ENCODE peak calls at places on chromosomes 5 and 9, in seven cellular contexts. R is A549, O is sigmoid colon, C is adrenal gland, B is HepG2, F is uterus, S is H54. E is an unnamed sample.

GRCh38 chr5:94778712-94779111 is 160.2 kb downstream of the SLF1 start:
- DNase-seq in R (no peak), O (no peak), C (no peak), B (no peak), F (no peak), S (no peak), E (no peak)

GRCh38 chr5:44875661-44876250 is 67.0 kb downstream of the MRPS30 start:
- DNase-seq in R (peak), O (no peak), C (no peak), B (peak), F (no peak), S (peak), E (no peak)

GRCh38 chr5:151082976-151083651 is 2.3 kb upstream of the TNIP1 start:
- DNase-seq in R (peak), O (no peak), C (no peak), B (no peak), F (no peak), S (no peak), E (no peak)

GRCh38 chr5:88897748-88898147 is 14.8 kb upstream of the MEF2C start:
- DNase-seq in R (no peak), O (no peak), C (no peak), B (no peak), F (no peak), S (no peak), E (no peak)

GRCh38 chr5:149073217-149073616 is 10.4 kb upstream of the SH3TC2 start:
- DNase-seq in R (peak), O (no peak), C (no peak), B (no peak), F (no peak), S (peak), E (no peak)

GRCh38 chr9:89654025-89654662 is 49.3 kb downstream of the GADD45G start:
- DNase-seq in R (no peak), O (peak), C (no peak), B (no peak), F (peak), S (no peak), E (peak)

GRCh38 chr5:149262315-149262714 is 9.3 kb upstream of the AFAP1L1 start:
- DNase-seq in R (no peak), O (no peak), C (no peak), B (no peak), F (no peak), S (no peak), E (no peak)

GRCh38 chr5:135100011-135100410 is 66.0 kb upstream of the PITX1 start:
- DNase-seq in R (no peak), O (no peak), C (no peak), B (no peak), F (no peak), S (no peak), E (peak)

GRCh38 chr5:154095819-154096380 is 57.1 kb downstream of the MFAP3 start:
- DNase-seq in R (no peak), O (no peak), C (no peak), B (no peak), F (no peak), S (no peak), E (no peak)
- TF ChIP-seq POLR2A in R (no peak), O (no peak), C (no peak), B (no peak), F (no peak), S (no peak), E (no peak)

DNA sequence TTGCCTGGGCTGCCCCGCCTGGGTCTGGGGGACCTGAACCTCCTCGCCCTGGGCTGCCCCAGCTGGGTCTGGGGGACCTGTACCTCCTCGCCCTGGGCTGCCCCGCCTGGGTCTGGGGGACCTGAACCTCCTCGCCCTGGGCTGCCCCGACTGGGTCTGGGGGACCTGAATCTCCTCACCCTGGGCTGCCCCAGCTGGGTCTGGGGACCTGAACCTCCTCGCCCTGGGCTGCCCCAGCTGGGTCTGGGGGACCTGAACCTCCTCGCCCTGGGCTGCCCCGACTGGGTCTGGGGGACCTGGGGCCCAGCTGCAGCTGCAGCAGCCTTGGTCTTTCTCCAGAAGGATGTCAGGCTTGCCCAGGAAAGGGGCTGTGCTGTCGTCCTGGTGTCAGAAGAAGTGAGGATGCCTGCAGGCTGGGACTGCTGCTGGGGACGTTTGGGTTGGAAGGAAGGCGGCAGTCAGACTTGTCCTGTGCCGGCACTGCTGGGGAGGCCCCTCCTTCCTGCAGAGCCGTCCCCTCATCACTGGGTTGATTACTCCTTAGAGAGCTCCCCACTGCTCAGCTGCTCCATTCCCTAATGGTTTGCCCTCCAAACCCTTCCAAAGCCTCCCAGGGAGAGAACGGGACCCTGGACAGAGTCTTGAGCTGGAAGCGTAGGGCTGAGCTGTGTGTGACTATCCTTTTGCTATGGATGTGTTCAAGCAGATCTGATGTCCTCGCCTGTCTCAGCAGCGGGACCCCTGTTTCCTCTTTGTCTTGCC is 8.7 kb upstream of the AJM1 start:
- DNase-seq in R (no peak), O (no peak), C (no peak), B (no peak), F (no peak), S (no peak), E (peak)
- TF ChIP-seq POLR2A in R (no peak), O (no peak), C (no peak), B (no peak), F (no peak), S (no peak), E (no peak)

GRCh38 chr5:75236322-75237316 is at the start of gene ANKRD31:
- DNase-seq in R (peak), O (peak), C (peak), B (peak), F (peak), S (no peak), E (peak)
- TF ChIP-seq POLR2A in R (peak), O (peak), C (peak), B (peak), F (peak), S (no peak), E (peak)

DNA sequence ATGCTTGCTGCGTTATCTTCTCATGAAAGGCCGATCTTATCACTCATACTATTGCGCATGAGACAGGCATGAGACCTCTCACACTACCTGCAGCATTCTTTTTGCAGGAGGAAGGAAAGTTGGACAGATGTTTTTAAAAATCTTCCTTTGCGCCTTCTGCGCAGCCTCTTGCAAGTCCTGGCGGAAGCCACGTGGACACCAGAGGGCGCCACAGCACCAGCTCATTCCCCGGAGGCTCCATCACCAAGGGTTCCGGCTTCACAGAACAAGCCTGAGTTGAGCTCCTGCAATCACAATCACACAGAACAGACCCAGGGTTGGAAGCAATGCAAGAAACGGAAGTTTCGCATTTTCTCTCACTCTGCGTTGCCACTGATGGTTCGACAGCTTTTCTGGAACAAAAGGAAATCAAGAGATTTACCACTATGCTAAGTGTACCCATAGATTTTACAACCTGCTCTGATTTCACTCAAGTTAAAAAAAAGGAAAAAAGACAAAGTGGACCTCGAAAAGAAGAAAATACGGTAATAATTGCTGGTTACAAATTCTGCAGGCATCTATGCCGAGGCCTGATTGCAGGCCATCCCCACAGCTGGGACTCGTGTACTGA is 304.8 kb upstream of the MSX2 start:
- DNase-seq in R (peak), O (peak), C (peak), B (peak), F (peak), S (peak), E (peak)
- TF ChIP-seq POLR2A in R (no peak), O (no peak), C (no peak), B (no peak), F (no peak), S (no peak), E (no peak)

DNA sequence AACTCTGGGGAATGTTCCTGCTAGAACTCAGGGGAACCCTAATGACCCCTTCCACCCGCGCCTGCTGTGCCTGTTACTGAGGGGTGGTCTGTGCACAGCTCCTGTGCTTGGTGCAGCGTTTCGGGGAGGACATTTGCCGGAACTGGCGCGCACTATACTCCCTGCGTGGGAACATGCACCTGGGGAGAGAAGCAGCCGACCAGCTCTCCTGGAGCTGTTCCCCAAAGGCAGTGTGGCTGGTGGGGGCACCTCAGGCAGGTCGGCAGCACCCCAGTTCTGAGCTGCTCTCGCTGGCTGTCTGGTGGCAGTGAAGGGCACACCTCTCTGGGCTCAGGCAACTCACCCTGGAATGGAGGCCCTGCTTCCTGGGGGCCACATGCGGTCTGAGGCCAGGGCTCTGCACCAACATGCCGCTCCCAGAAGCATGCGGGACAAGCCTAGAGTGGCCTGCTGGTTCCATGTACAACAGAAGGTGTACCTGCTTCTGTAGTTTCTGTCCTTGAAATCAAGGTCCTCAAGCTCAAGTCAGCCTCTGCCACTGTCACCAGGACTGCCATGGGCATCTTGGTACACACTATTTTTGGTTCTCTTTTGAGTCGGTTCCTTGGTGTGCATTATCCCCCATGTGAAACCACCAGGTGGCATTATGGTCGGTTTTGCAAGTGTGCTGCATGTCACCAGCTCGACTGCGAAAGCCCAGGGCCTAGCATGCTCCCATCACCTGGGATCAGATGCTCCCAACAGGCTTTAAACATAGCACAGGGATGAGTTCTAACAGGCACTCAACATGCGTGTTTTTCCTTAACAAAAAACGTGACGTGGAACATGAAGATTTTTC is 7.8 kb upstream of the MRNIP start:
- DNase-seq in R (peak), O (peak), C (no peak), B (no peak), F (no peak), S (no peak), E (no peak)
- TF ChIP-seq POLR2A in R (no peak), O (no peak), C (no peak), B (no peak), F (no peak), S (no peak), E (no peak)

DNA sequence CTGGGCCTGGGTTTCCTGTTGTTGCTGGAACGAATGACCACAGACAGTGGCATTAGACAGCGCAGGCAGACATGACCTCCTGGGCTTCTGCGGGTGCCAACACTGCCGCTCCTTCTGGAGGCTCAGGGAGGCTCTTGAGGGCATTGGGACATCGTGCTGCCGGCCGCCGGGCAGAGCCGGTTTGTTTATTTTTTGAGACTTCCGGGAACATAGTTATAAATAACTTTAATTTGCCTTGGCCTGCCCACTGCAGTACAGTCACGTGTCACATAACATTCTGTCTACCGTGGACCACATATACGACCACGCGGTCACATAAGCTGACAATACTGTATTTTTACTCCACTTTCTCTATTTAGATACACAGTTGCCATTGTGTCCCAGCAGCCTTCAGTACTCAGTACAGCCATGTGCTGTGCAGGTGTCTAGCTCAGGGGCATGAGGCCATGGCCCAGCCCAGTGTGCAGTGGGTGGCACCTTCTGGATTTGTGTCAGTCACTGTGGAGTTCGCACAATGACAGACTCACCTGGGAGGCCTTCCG is 8.2 kb upstream of the TOR4A start:
- DNase-seq in R (peak), O (peak), C (peak), B (no peak), F (no peak), S (no peak), E (peak)
- TF ChIP-seq POLR2A in R (no peak), O (no peak), C (no peak), B (no peak), F (no peak), S (no peak), E (no peak)

GRCh38 chr5:139660916-139661814 is 13.0 kb downstream of the CXXC5 start:
- DNase-seq in R (peak), O (peak), C (peak), B (no peak), F (peak), S (peak), E (peak)
- TF ChIP-seq POLR2A in R (no peak), O (no peak), C (no peak), B (no peak), F (peak), S (peak), E (no peak)

GRCh38 chr9:93093449-93094293 is 2.3 kb upstream of the CARD19 start:
- DNase-seq in R (no peak), O (peak), C (peak), B (no peak), F (no peak), S (no peak), E (peak)
- TF ChIP-seq POLR2A in R (no peak), O (no peak), C (no peak), B (no peak), F (no peak), S (no peak), E (no peak)

GRCh38 chr5:143208365-143208641 is 195.2 kb downstream of the NR3C1 start:
- DNase-seq in R (no peak), O (no peak), C (no peak), B (no peak), F (no peak), S (no peak), E (no peak)

GRCh38 chr5:143207058-143207457 is 196.4 kb downstream of the NR3C1 start:
- DNase-seq in R (no peak), O (no peak), C (no peak), B (no peak), F (no peak), S (no peak), E (no peak)

GRCh38 chr5:143206194-143207053 is 197.1 kb downstream of the NR3C1 start:
- DNase-seq in R (no peak), O (no peak), C (no peak), B (no peak), F (no peak), S (no peak), E (no peak)

GRCh38 chr5:143208781-143209510 is 194.5 kb downstream of the NR3C1 start:
- DNase-seq in R (peak), O (no peak), C (no peak), B (no peak), F (no peak), S (no peak), E (no peak)

DNA sequence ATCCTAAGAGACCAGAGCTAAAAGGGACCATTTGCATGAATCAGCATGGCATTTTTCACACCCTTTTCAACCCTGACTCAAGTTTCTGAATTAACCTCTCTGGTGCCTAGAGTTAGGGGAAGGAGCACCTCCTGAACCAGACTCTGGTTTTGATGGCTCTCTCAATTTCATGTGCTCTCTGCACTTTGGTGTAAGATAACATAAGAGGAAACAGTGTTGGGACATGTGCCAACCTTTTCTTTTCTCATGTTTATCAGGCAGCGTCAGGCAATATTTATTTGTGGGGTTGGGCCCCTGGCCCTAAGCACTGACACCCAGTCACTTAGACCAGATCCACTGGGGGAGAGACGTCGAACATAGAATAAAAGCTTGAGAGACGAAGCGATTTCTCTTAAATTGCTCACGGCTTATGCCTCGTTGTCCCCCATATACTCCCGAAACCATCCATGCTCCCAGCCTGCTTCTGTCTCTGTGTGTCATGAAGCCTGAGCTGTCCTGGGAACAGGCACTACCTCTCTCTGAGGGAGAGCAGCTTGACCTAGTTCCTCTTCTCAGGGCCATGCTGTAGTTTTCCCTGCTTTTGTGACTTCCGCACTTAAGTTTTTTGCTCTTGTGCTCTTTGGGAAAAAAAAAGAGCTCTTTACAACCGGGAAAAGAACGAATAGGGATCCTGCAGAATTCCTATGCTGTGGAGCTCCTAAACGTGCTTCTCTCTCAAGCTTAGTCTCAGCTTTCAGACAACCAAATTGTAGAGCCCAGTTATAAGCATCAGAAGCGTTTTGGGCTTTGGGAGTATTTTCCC is 195.7 kb downstream of the NR3C1 start:
- DNase-seq in R (no peak), O (no peak), C (no peak), B (no peak), F (no peak), S (no peak), E (no peak)
- TF ChIP-seq POLR2A in R (no peak), O (no peak), C (no peak), B (no peak), F (no peak), S (no peak), E (no peak)

DNA sequence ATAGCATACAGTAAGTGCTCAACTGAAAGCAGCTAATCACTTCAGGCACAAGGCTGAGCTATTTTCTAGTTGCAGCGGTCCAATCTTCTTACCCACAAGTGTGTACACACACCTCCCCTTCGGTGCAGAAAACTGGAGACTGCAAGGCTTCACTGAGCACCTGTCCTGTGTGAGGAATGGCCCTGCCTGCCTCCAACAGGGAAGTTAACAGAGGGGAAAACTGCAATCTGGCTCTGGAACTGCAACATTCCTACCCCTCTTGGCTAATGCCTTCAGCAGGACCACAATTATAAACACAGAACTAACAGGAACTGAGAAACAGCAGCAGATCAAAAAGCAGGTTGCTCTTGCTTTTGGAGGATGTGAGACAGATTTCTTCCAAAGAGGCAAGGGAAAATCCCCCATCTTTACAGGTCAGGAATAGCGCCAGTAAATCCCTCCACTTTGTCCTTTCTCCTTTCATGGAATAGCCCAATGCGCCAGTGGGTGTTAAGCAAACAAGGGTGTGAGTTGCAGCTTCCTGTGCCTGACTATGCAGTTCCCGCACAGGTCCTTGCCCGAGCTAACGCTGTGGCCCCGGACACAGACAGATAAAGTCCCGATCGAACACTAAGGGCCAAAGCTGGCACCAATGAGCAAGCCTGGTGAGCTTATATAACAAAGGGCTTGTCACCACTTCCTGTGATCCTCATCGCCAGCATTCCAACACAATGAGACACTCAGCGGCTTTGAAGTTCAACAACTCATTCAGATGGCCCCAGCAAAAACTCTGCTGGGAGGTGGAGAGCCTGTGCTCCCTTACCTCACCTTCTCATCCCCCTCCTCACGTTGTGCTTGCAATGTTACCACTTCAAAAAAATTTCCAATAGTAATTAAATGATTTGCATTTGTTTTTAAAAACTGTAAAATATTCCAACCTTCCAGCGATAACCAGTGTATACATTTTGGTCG is 21.5 kb downstream of the SHB start:
- DNase-seq in R (peak), O (peak), C (peak), B (peak), F (no peak), S (peak), E (peak)
- TF ChIP-seq POLR2A in R (no peak), O (no peak), C (no peak), B (peak), F (no peak), S (peak), E (peak)